ENCODE peak calls at places on chromosomes 12 and 14, in seven cellular contexts. H is non-pigmented ciliary epithelial cell, E is GM23248, R is A549, M is astrocyte of the hippocampus, T is germinal center, V is left colon. K is an unnamed sample.

GRCh38 chr14:101130861-101131260 is 227.3 kb upstream of the RTL1 start:
- DNase-seq in H (no peak), E (no peak), R (no peak), M (no peak), T (no peak), V (no peak), K (no peak)

GRCh38 chr14:34355584-34356266 is 106.3 kb downstream of the SPTSSA start:
- DNase-seq in H (peak; percentile 64), E (peak; percentile 88), R (no peak), M (peak; percentile 72), T (no peak), V (no peak), K (no peak)

GRCh38 chr12:15404485-15404884 is 82.2 kb downstream of the PTPRO start:
- DNase-seq in H (peak; percentile 31), E (peak; percentile 50), R (no peak), M (peak; percentile 4), T (no peak), V (no peak), K (no peak)

GRCh38 chr14:92471919-92472318 is 41.7 kb upstream of the RIN3 start:
- DNase-seq in H (peak; percentile 69), E (peak; percentile 69), R (peak; percentile 89), M (peak; percentile 67), T (no peak), V (peak; percentile 31), K (no peak)

GRCh38 chr12:77615331-77615730 is 215.4 kb upstream of the NAV3 start:
- DNase-seq in H (no peak), E (peak; percentile 13), R (no peak), M (no peak), T (no peak), V (no peak), K (no peak)

GRCh38 chr14:64720190-64720589 is 16.0 kb downstream of the PLEKHG3 start:
- DNase-seq in H (peak; percentile 81), E (peak; percentile 87), R (peak; percentile 91), M (peak; percentile 83), T (no peak), V (peak; percentile 84), K (no peak)

GRCh38 chr12:132275110-132275531 is 54.3 kb downstream of the GALNT9 start:
- DNase-seq in H (no peak), E (peak; percentile 81), R (peak; percentile 92), M (peak; percentile 18), T (no peak), V (peak; percentile 68), K (peak; percentile 59)

GRCh38 chr14:102086346-102086971 is 385 bp downstream of the HSP90AA1 start:
- DNase-seq in H (no peak), E (peak; percentile 88), R (no peak), M (peak; percentile 78), T (peak; percentile 66), V (peak; percentile 59), K (peak; percentile 52)

GRCh38 chr14:30005114-30005698 is 77.6 kb upstream of the PRKD1 start:
- DNase-seq in H (peak; percentile 44), E (peak; percentile 75), R (peak; percentile 18), M (peak; percentile 77), T (no peak), V (no peak), K (no peak)

GRCh38 chr12:81596558-81596957 is 162.6 kb downstream of the PPFIA2 start:
- DNase-seq in H (no peak), E (no peak), R (no peak), M (no peak), T (no peak), V (no peak), K (no peak)

GRCh38 chr14:105682956-105683570 is 156.7 kb downstream of the TMEM121 start:
- DNase-seq in H (no peak), E (no peak), R (no peak), M (no peak), T (no peak), V (no peak), K (no peak)